ENCODE peak calls at places on chromosomes 3 and 15, in seven cellular contexts. V is stomach; D is naive thymus-derived CD4-positive, alpha-beta T cell; M is cardiac fibroblast; A is neuronal stem cell; H is Peyer's patch; O is H7. N is an unnamed sample.

GRCh38 chr15:60626669-60627068 is 147.7 kb upstream of the ICE2 start:
- DNase-seq in O (no peak), A (no peak), H (no peak), D (no peak), M (no peak), V (no peak), N (no peak)

GRCh38 chr15:50098576-50098975 is 20.5 kb downstream of the ATP8B4 start:
- DNase-seq in D (no peak), V (no peak), M (no peak), H (no peak), O (no peak), A (no peak), N (no peak)

GRCh38 chr3:130700541-130700940 is 46.1 kb downstream of the PIK3R4 start:
- DNase-seq in O (no peak), M (peak), A (no peak), V (no peak), D (no peak), H (no peak), N (no peak)

GRCh38 chr3:65597225-65597951 is 441.3 kb downstream of the MAGI1 start:
- DNase-seq in A (peak), M (peak), D (no peak), V (peak), H (no peak), O (peak), N (no peak)

GRCh38 chr3:160996811-160997210 is 108.3 kb downstream of the B3GALNT1 start:
- DNase-seq in D (no peak), A (no peak), H (no peak), V (no peak), M (no peak), O (no peak), N (no peak)

GRCh38 chr3:135779024-135779423 is 186.5 kb upstream of the PPP2R3A start:
- DNase-seq in D (no peak), O (no peak), M (no peak), V (no peak), H (no peak), A (no peak), N (no peak)

GRCh38 chr15:39511915-39512260 is 69.0 kb upstream of the THBS1 start:
- DNase-seq in O (no peak), D (no peak), A (no peak), V (no peak), M (peak), H (no peak), N (no peak)

GRCh38 chr3:73547427-73548036 is 77.2 kb downstream of the PDZRN3 start:
- DNase-seq in D (no peak), H (no peak), M (peak), O (no peak), V (no peak), A (no peak), N (no peak)

GRCh38 chr3:177295116-177295515 is 97.8 kb upstream of the TBL1XR1 start:
- DNase-seq in V (no peak), H (peak), A (no peak), D (no peak), M (no peak), O (no peak), N (no peak)

GRCh38 chr3:61872077-61872706 is 310.8 kb downstream of the PTPRG start:
- DNase-seq in H (no peak), V (no peak), M (peak), D (no peak), A (no peak), O (peak), N (no peak)

GRCh38 chr15:92907880-92908279 is 7.8 kb downstream of the CHD2 start:
- DNase-seq in V (no peak), D (no peak), H (no peak), M (peak), O (no peak), A (no peak), N (peak)

DNA sequence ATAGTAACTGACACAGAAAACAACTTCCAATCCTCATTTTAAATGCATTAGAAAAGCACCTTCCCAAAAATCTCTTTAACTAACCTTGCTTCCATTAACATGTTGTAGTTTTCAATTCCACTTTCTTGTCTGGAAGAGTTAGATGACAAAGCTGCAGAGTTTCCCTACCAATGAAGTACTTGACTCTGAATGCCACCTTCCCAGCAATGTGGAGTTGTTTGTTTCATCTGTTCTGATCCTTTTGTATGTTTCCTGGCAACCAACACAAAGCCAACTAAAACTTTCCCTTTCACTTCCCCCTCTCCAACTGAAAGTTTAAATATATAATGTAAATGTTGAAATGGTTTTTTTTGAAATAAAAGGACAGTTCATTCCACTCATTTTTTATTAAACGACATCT is at the start of gene WDR49:
- DNase-seq in A (peak), H (no peak), D (no peak), V (no peak), M (no peak), O (peak), N (no peak)
- H3K4me3 ChIP-seq in A (no peak), H (no peak), D (no peak), V (no peak), M (no peak), O (no peak), N (no peak)

DNA sequence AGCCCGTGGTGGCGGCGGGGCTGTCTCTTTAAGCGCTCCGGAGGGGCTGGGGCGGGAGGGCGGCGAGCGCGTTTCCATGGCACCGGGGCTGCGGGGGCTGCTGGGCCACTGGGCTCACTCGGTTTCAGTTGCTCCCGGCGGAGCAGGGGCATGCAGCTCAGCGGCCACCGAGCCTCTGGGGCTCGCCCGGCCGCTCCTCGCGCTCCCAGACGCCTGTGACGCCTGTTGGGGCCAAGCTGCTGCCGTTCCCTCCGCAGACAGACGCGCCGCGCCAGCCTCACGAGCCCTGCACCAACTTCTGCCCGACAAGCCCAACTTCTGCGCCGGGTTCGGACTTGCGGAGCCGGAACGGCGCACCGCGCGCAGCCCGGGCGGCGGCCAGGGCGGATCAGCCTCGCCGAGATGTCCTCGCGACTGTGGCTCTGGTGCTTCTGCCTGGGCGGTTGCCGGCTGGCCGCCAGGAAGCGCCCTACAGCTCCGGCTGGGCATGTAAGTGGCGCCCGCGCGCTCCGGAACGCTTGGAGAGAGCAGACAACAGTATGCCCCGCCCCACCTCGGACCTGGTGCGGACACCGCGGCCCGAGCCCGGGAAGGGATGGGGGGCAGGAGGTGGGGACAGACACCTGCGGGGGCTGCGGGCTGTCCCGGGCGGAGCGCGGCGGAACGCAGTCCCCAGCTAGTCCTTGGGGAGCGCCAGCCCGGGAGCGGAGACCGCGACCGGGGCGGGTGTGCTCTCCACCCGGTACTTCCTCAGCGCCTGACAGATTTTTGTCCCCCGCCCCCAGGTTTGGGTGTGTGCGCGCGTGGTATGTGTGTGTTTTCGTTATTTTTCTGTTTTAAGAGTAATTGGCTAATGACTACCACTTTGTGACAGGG is 154.1 kb upstream of the GOLIM4 start:
- DNase-seq in O (peak), A (peak), M (peak), V (peak), D (no peak), H (peak), N (no peak)
- H3K4me3 ChIP-seq in O (peak), A (peak), M (peak), V (peak), D (no peak), H (peak), N (no peak)

GRCh38 chr3:193899001-193899400 is 236.9 kb upstream of the HES1 start:
- DNase-seq in D (no peak), M (no peak), A (no peak), O (no peak), H (no peak), V (no peak), N (no peak)
- H3K4me3 ChIP-seq in D (no peak), M (no peak), A (no peak), O (no peak), H (no peak), V (no peak), N (no peak)

GRCh38 chr15:48796930-48797329 is 13.9 kb downstream of the CEP152 start:
- DNase-seq in A (no peak), O (no peak), V (no peak), D (no peak), M (peak), H (no peak), N (no peak)

GRCh38 chr15:48794697-48795134 is 16.2 kb downstream of the CEP152 start:
- DNase-seq in V (no peak), O (no peak), A (no peak), D (no peak), H (no peak), M (peak), N (no peak)

GRCh38 chr15:48795901-48796300 is 15.0 kb downstream of the CEP152 start:
- DNase-seq in H (no peak), O (no peak), V (no peak), D (no peak), M (no peak), A (no peak), N (no peak)

GRCh38 chr15:48798319-48798718 is 12.6 kb downstream of the CEP152 start:
- DNase-seq in H (no peak), M (no peak), A (peak), D (no peak), O (peak), V (no peak), N (no peak)

GRCh38 chr15:48796521-48796920 is 14.3 kb downstream of the CEP152 start:
- DNase-seq in M (no peak), O (no peak), H (no peak), V (no peak), A (no peak), D (no peak), N (no peak)
- H3K4me3 ChIP-seq in M (no peak), O (no peak), H (no peak), V (no peak), A (no peak), D (no peak), N (no peak)

GRCh38 chr3:42188365-42188764 is 77.6 kb downstream of the CCK start:
- DNase-seq in V (no peak), D (no peak), A (no peak), O (no peak), M (no peak), H (peak), N (no peak)

GRCh38 chr3:42190701-42191442 is 75.1 kb downstream of the CCK start:
- DNase-seq in V (peak), D (peak), A (peak), O (peak), H (peak), M (peak), N (peak)

GRCh38 chr3:42189746-42190145 is 76.2 kb downstream of the CCK start:
- DNase-seq in D (no peak), O (no peak), M (no peak), V (peak), H (peak), A (no peak), N (no peak)

GRCh38 chr3:42187936-42188335 is 78.0 kb downstream of the CCK start:
- DNase-seq in O (no peak), H (peak), D (no peak), A (no peak), M (no peak), V (no peak), N (no peak)

DNA sequence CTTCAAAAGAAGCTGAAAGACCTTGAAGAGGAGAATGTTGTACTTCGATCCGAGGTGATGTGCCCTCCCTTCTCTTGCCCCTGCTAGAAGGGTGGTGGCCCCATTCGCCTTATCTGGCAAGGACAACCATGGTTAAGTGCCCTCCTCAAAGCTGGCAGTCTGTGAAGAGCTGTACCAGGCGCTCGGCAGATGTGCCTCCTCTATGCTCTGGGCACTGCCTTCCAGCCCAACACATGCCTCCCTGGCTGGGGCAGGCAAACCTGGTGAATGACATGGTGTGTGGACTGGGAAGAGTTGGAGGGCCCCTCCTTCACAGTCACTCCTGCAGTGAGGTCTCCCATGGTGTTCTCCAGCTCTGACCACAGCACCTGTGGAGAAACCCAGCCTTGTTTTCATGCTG is 76.9 kb downstream of the CCK start:
- DNase-seq in V (no peak), M (no peak), D (no peak), A (no peak), O (no peak), H (peak), N (no peak)
- H3K4me3 ChIP-seq in V (no peak), M (no peak), D (no peak), A (no peak), O (no peak), H (no peak), N (no peak)

DNA sequence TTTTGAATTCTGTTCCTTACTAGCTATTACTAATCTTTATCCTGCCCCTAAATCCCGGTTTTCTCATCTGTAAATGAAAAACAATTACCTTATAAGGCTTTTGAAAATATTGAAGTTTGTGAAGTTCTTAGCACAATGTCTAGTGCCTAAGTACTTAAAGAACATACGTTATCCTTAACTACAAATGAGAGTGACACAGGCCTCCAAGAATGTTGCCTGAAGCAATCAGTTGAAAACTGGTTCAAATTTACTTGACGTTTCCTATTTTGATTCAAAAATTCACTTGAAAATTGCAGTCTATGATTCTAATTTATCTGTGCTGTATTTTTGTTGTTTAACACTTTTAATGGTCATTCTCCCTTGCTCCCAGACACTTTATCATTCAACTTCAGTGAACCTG is 3.2 kb downstream of the SENP7 start:
- DNase-seq in A (no peak), M (peak), O (no peak), H (no peak), V (no peak), D (no peak), N (no peak)
- H3K4me3 ChIP-seq in A (no peak), M (no peak), O (no peak), H (no peak), V (no peak), D (no peak), N (no peak)

DNA sequence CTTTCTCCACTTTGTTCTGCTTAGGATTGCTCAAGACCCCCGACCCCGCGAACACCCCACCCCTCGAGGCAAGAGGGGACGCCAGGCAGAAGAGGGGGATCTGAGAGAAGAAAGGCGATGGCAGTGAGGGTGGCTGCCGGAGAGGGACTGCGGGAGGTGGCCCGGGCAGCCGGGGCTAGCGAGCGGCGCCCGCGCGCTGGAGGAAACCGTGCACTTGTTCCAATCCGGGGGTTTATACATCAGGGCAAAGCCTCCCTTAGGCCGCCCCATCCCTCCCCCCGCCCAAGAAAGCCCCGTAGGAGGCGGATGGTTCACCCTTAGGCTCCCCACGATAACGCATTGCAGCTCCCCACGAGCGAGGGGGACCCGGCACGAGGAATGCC is 475 bp downstream of the ERC2 start:
- DNase-seq in A (peak), D (no peak), V (no peak), M (no peak), O (peak), H (no peak), N (no peak)
- H3K4me3 ChIP-seq in A (peak), D (no peak), V (peak), M (peak), O (peak), H (peak), N (no peak)

DNA sequence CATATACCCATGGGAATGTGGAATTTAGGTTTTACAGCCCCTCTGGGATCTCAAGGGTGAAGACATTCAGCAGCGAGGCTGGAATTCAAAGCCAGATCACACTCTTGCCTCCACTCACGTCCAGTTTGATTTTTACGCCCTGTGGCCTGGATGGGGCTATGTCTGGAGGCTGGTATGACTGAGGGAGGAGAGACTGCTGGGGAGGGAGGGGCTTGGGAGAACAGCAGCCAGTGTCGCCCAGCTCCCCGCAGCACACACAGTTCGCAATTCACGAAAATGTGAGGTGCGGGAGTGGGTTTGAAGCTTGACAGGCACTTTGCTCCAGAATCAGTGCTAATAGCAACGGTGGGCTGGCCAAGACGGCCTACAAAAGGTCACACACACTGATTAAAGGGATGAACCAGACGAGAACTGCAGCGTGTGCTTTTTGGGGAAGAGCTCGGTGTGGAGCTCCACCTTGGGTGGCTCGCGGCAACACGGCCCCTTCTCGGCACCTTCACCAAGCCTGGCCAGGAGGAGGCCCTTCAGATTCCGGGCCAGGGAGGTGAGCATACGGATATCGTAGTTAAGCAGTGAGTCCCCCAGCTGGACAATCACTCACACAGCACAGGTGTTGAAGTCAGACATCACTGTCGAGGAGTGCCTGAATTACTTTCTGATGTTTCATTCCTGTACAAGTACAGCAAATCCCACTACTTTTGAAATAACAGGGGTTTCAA is 16.4 kb downstream of the EHD4 start:
- DNase-seq in A (no peak), H (no peak), O (peak), V (no peak), D (no peak), M (no peak), N (no peak)
- H3K4me3 ChIP-seq in A (no peak), H (no peak), O (no peak), V (no peak), D (no peak), M (no peak), N (no peak)